ENCODE peak calls at places on chromosomes 13 and 19, in ten cellular contexts. M, X, G, R, I, T, N, K, F and D are unnamed samples. For H3K4me1, the result is how much of the 10 kb centered on the place peaks cover.

GRCh38 chr13:108176685-108177274 is 38.6 kb downstream of the LIG4 start:
- DNase-seq in X (no peak), M (no peak), F (peak), G (peak), I (no peak), R (peak), T (peak), K (no peak), N (no peak), D (no peak)

GRCh38 chr19:4831351-4832340 is at the start of gene TICAM1:
- DNase-seq in F (peak), R (peak), T (peak), X (no peak), G (peak), M (peak), K (peak), I (peak), N (peak), D (no peak)

GRCh38 chr13:29594310-29594709 is 1.2 kb downstream of the SLC7A1 start:
- DNase-seq in X (peak), F (no peak), I (peak), G (peak), M (no peak), T (peak), K (peak), N (peak), R (peak), D (peak)

GRCh38 chr13:28679628-28680027 is 20.7 kb downstream of the POMP start:
- DNase-seq in X (no peak), F (no peak), M (no peak), R (no peak), G (no peak), K (no peak), I (no peak), N (no peak), T (no peak), D (no peak)

GRCh38 chr19:54035215-54036178 is 28.2 kb downstream of the VSTM1 start:
- DNase-seq in I (no peak), F (no peak), R (no peak), T (no peak), M (no peak), X (no peak), G (no peak), K (no peak), N (no peak), D (no peak)

GRCh38 chr13:62336507-62336906 is 920.9 kb upstream of the PCDH20 start:
- DNase-seq in X (no peak), K (no peak), I (no peak), F (no peak), G (no peak), N (no peak), R (no peak), M (no peak), T (no peak), D (no peak)

GRCh38 chr13:51764184-51765141 is 39.5 kb downstream of the DHRS12 start:
- DNase-seq in F (no peak), M (peak), G (peak), X (peak), K (peak), N (peak), T (peak), R (peak), I (peak), D (peak)

GRCh38 chr13:100542546-100543156 is 45.9 kb downstream of the GGACT start:
- DNase-seq in R (peak), N (peak), T (no peak), F (peak), M (no peak), X (peak), G (no peak), K (peak), I (no peak), D (no peak)

GRCh38 chr13:48950507-48950886 is 25.2 kb upstream of the FNDC3A start:
- DNase-seq in K (no peak), M (no peak), F (no peak), I (no peak), X (no peak), N (no peak), G (no peak), T (no peak), R (no peak), D (no peak)

GRCh38 chr19:58262922-58263296 is 15.8 kb upstream of the ZNF8 start:
- DNase-seq in K (no peak), N (no peak), M (no peak), T (no peak), X (no peak), F (no peak), I (no peak), G (no peak), R (no peak), D (no peak)

GRCh38 chr19:13633109-13633508 is 126.8 kb upstream of the CACNA1A start:
- DNase-seq in G (peak), N (no peak), K (no peak), X (no peak), R (no peak), I (no peak), F (no peak), T (peak), M (no peak), D (no peak)

GRCh38 chr13:78497702-78498319 is 105.5 kb downstream of the POU4F1 start:
- DNase-seq in F (no peak), N (no peak), T (no peak), I (no peak), K (no peak), R (no peak), X (no peak), M (no peak), G (no peak), D (no peak)

GRCh38 chr19:42284066-42284501 is 15.0 kb downstream of the CIC start:
- DNase-seq in I (peak), F (no peak), T (peak), X (no peak), N (peak), R (peak), G (peak), K (peak), M (peak), D (no peak)

GRCh38 chr13:31528758-31529157 is 210.6 kb upstream of the RXFP2 start:
- DNase-seq in F (no peak), N (no peak), G (no peak), X (no peak), T (no peak), M (no peak), I (no peak), R (no peak), K (no peak), D (peak)

GRCh38 chr19:34589730-34590129 is 87.2 kb downstream of the SCGB2B2 start:
- DNase-seq in X (no peak), I (no peak), G (no peak), T (no peak), K (no peak), N (no peak), M (no peak), R (no peak), F (no peak), D (no peak)

GRCh38 chr13:97727991-97728390 is 225.5 kb upstream of the IPO5 start:
- DNase-seq in K (no peak), N (no peak), F (no peak), T (no peak), I (no peak), R (no peak), G (no peak), X (no peak), M (no peak), D (peak)

DNA sequence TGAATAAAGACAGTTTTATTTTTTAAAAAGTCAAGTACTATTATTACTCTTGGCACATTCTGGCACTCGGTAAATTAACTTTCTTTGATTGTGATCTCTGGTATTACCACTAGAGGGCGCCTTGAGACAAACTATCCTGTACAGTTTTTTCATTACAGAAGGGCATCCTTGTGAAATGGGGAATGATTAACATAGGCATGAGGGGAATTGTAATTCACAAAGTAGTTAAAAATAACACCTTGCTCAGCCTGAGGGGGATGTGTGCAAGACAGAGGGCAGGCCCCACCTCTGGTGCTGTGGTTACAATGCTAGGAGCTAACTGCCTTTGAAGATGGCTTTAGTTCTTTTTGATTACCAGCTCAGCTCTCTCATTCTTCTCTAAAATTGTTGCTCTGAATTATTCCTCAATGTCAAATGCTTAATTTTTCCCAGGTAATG is 24.2 kb upstream of the C1QTNF9B start:
- DNase-seq in T (no peak), X (no peak), I (no peak), N (no peak), K (no peak), G (no peak), F (no peak), R (no peak), M (no peak), D (no peak)
- TF ChIP-seq EP300 in T (no peak), X (no peak), I (no peak), N (no peak), K (no peak), G (no peak), F (no peak), R (no peak), M (no peak), D (no peak)

GRCh38 chr13:75760182-75760981 is 124.3 kb downstream of the LMO7 start:
- DNase-seq in X (no peak), G (peak), N (no peak), I (no peak), K (peak), R (peak), F (no peak), T (peak), M (no peak), D (no peak)
- TF ChIP-seq POLR2A in X (no peak), G (no peak), N (no peak), I (no peak), K (peak), R (no peak), F (no peak), T (peak), M (no peak), D (no peak)

GRCh38 chr19:55324705-55325104 is 436 bp downstream of the TMEM150B start:
- DNase-seq in K (no peak), X (no peak), R (no peak), T (no peak), I (no peak), N (no peak), F (no peak), M (no peak), G (no peak), D (no peak)

GRCh38 chr19:55322495-55322894 is 2.6 kb downstream of the TMEM150B start:
- DNase-seq in K (no peak), X (no peak), I (no peak), R (no peak), F (no peak), T (peak), N (no peak), M (no peak), G (no peak), D (no peak)

GRCh38 chr19:55321466-55321865 is 3.7 kb downstream of the TMEM150B start:
- DNase-seq in I (no peak), G (no peak), K (no peak), T (peak), R (no peak), F (no peak), X (no peak), N (no peak), M (no peak), D (no peak)

GRCh38 chr19:55319786-55320185 is 5.4 kb downstream of the TMEM150B start:
- DNase-seq in R (no peak), F (peak), M (no peak), I (peak), K (no peak), X (no peak), N (no peak), T (no peak), G (no peak), D (no peak)

GRCh38 chr19:55320844-55321419 is 4.2 kb downstream of the TMEM150B start:
- DNase-seq in I (no peak), T (no peak), K (no peak), N (no peak), F (no peak), R (no peak), X (no peak), G (no peak), M (no peak), D (no peak)
- H3K4me1 ChIP-seq in I (under half), T (under half), K (under half), N (under half), F (under half), R (under half), X (under half), G (under half), M (under half), D (under half)

GRCh38 chr13:99087954-99088491 is 110.2 kb upstream of the DOCK9 start:
- DNase-seq in F (no peak), I (no peak), X (no peak), K (peak), R (peak), T (peak), M (no peak), G (no peak), N (no peak), D (no peak)
- TF ChIP-seq EP300 in F (no peak), I (no peak), X (no peak), K (no peak), R (no peak), T (no peak), M (no peak), G (no peak), N (no peak), D (no peak)

GRCh38 chr19:18192673-18193387 is at the start of gene MPV17L2:
- DNase-seq in X (peak), R (peak), K (peak), G (peak), I (peak), M (peak), T (peak), F (peak), N (peak), D (peak)
- TF ChIP-seq POLR2A in X (peak), R (peak), K (peak), G (no peak), I (peak), M (peak), T (peak), F (peak), N (peak), D (peak)

DNA sequence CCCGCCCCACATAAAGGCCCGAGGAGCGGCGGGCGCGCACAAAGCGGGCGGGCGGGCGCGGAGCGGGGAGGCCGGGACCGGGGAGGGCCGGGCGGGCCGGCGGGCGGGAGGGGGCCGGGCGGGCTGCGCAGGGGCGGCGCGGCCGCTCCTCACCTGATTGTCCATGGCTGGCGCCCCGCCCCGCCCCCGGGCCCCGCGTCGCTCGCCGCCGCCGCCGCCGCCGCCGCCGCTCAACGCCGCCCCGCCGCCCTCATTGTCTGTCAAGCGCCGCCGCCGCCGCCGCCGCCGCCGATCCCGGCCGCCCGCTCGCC is 200 bp downstream of the MLLT1 start:
- DNase-seq in T (no peak), F (no peak), R (no peak), K (no peak), X (no peak), G (no peak), M (no peak), I (no peak), N (no peak), D (no peak)
- H3K4me1 ChIP-seq in T (half or more), F (under half), R (under half), K (under half), X (under half), G (under half), M (under half), I (under half), N (half or more), D (half or more)

DNA sequence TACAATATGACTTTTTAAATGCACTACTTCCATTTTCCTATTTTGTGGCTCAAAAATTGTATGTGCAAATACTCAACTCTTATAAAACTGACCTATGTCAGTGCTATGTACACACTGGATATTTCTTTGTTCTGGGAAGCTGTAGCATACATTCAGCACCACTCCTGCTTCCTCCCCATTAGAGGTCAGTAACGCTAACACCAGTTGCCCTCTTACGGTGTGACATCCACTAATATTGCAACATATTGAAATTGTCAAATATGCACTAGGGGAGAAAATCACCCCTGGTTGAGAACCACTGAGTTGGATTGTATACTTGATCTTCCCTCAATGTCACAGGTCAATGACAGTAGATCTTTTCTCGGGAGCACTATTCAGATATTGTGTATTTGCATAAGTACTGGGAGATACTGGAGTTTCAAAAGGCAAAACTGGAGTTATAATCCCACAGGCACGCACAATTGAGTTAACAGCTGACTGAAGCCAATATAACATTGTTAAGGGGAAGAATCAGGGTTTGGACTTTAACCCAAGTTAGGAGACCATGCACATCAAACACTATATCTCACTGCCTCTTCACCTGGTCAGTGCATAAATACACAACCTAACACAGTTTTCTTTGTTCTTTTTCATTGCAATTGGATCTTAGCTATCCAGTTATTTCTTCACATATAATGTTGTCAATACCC is 1276.5 kb upstream of the MIR17HG start:
- DNase-seq in N (no peak), I (no peak), M (no peak), T (no peak), R (no peak), K (no peak), F (no peak), X (no peak), G (no peak), D (no peak)
- TF ChIP-seq EP300 in N (no peak), I (no peak), M (no peak), T (no peak), R (no peak), K (no peak), F (no peak), X (no peak), G (no peak), D (no peak)

GRCh38 chr13:25306671-25307464 is 5.4 kb downstream of the NUP58 start:
- DNase-seq in M (no peak), X (no peak), I (no peak), N (no peak), T (no peak), R (no peak), G (no peak), F (no peak), K (no peak), D (no peak)

GRCh38 chr13:25300861-25301346 is 521 bp upstream of the NUP58 start:
- DNase-seq in R (no peak), G (no peak), X (no peak), I (peak), T (peak), F (no peak), K (peak), N (peak), M (no peak), D (no peak)

DNA sequence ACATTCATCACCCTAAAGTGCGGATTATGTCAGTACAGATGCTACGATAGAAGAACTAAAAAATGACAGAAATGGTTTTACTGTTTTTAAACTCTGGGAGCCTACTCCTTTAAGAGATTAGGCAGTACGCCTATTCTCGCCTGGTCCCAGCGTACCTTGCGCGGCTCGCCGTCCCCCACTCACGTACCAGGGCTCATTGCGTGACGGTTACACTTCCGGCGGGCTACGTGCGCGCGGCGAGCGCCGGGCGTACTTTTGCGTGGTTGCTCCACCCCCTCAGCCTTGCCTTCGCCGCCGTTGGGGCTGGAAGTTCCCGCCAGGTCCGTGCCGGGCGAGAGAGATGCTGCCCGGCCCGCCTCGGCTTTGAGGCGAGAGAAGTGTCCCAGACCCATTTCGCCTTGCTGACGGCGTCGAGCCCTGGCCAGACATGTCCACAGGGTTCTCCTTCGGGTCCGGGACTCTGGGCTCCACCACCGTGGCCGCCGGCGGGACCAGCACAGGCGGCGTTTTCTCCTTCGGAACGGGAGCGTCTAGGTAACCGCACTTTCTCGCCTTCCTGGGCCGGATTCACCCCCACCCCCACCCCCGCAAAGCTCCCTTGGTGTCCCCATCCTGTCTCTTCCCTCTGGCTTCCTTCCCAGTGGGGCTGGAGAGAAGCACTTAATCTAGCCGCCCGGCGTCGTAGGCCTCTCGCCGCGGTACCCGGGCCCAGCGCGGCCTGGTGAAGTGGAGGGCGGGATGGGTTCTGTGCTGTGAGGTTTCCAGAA is at the start of gene NUP58:
- DNase-seq in G (peak), X (peak), F (peak), T (peak), M (peak), R (peak), N (peak), K (peak), I (peak), D (peak)
- TF ChIP-seq POLR2A in G (no peak), X (peak), F (peak), T (peak), M (peak), R (peak), N (peak), K (peak), I (peak), D (peak)